ENCODE peak calls at places on chromosomes 11 and 22, in eight cellular contexts. P, B, M, L, Q, I, W and Z are unnamed samples.

GRCh38 chr11:126102436-126102894 is 39.8 kb upstream of the CDON start:
- DNase-seq in P (peak; percentile 57), B (peak; percentile 31), M (no peak), L (peak; percentile 46), Q (no peak), I (no peak), W (no peak), Z (no peak)

GRCh38 chr11:76410771-76411423 is 29.8 kb downstream of the GVQW3 start:
- DNase-seq in P (no peak), B (no peak), M (no peak), L (peak; percentile 10), Q (no peak), I (peak; percentile 37), W (no peak), Z (no peak)

GRCh38 chr22:26658671-26659478 is 1.5 kb downstream of the MIAT start:
- DNase-seq in P (peak; percentile 95), B (peak; percentile 97), M (peak; percentile 93), L (peak; percentile 95), Q (peak; percentile 96), I (peak; percentile 85), W (peak; percentile 89), Z (peak; percentile 72)

GRCh38 chr11:12291313-12291712 is 86.1 kb upstream of the PARVA start:
- DNase-seq in P (no peak), B (no peak), M (no peak), L (no peak), Q (no peak), I (no peak), W (no peak), Z (no peak)

GRCh38 chr22:35839811-35840739 is 122.4 kb downstream of the APOL5 start:
- DNase-seq in P (peak; percentile 98), B (peak; percentile 98), M (peak; percentile 97), L (peak; percentile 96), Q (peak; percentile 94), I (peak; percentile 71), W (peak; percentile 97), Z (no peak)

GRCh38 chr11:355581-356458 is 13.5 kb upstream of the B4GALNT4 start:
- DNase-seq in P (peak; percentile 87), B (peak; percentile 94), M (peak; percentile 92), L (peak; percentile 97), Q (peak; percentile 67), I (peak; percentile 90), W (peak; percentile 98), Z (peak; percentile 53)

GRCh38 chr11:104700609-104701008 is 197.7 kb downstream of the CASP12 start:
- DNase-seq in P (peak; percentile 97), B (peak; percentile 84), M (no peak), L (no peak), Q (peak; percentile 51), I (no peak), W (peak; percentile 89), Z (no peak)

GRCh38 chr22:18048441-18048898 is 24.1 kb upstream of the MICAL3 start:
- DNase-seq in P (no peak), B (peak; percentile 57), M (no peak), L (no peak), Q (no peak), I (no peak), W (no peak), Z (no peak)

GRCh38 chr11:6474806-6475500 is 1.2 kb upstream of the TRIM3 start:
- DNase-seq in P (no peak), B (peak; percentile 6), M (no peak), L (no peak), Q (no peak), I (no peak), W (no peak), Z (no peak)

GRCh38 chr22:48051796-48052620 is 1289.6 kb downstream of the TBC1D22A start:
- DNase-seq in P (no peak), B (no peak), M (no peak), L (peak; percentile 10), Q (no peak), I (no peak), W (no peak), Z (no peak)

GRCh38 chr11:66845143-66845875 is 2.1 kb downstream of the RCE1 start:
- DNase-seq in P (no peak), B (no peak), M (no peak), L (no peak), Q (no peak), I (no peak), W (no peak), Z (no peak)

GRCh38 chr11:82776377-82776776 is 42.7 kb upstream of the FAM181B start:
- DNase-seq in P (peak; percentile 6), B (no peak), M (no peak), L (peak; percentile 64), Q (no peak), I (no peak), W (peak; percentile 63), Z (no peak)

GRCh38 chr22:20155330-20156041 is 4.6 kb upstream of the CCDC188 start:
- DNase-seq in P (peak; percentile 55), B (no peak), M (no peak), L (no peak), Q (no peak), I (no peak), W (peak; percentile 59), Z (no peak)

GRCh38 chr11:73107597-73107996 is 34.5 kb downstream of the FCHSD2 start:
- DNase-seq in P (no peak), B (no peak), M (no peak), L (no peak), Q (no peak), I (no peak), W (no peak), Z (no peak)

GRCh38 chr22:32042924-32043323 is at the start of gene SLC5A1:
- DNase-seq in P (no peak), B (no peak), M (no peak), L (no peak), Q (no peak), I (no peak), W (no peak), Z (no peak)

GRCh38 chr11:115462004-115462541 is 42.1 kb downstream of the CADM1 start:
- DNase-seq in P (no peak), B (peak; percentile 0), M (no peak), L (peak; percentile 61), Q (no peak), I (no peak), W (no peak), Z (no peak)

GRCh38 chr11:65439331-65440181 is 17.0 kb downstream of the NEAT1 start:
- DNase-seq in P (no peak), B (peak; percentile 48), M (peak; percentile 33), L (no peak), Q (peak; percentile 33), I (no peak), W (peak; percentile 49), Z (no peak)

GRCh38 chr22:17137226-17137625 is 16.1 kb upstream of the TMEM121B start:
- DNase-seq in P (no peak), B (no peak), M (no peak), L (no peak), Q (peak; percentile 11), I (no peak), W (no peak), Z (no peak)

GRCh38 chr22:19177164-19178064 is 1.1 kb downstream of the SLC25A1 start:
- DNase-seq in P (no peak), B (no peak), M (no peak), L (peak; percentile 54), Q (no peak), I (no peak), W (no peak), Z (no peak)

GRCh38 chr22:49094858-49095257 is 732.8 kb downstream of the BRD1 start:
- DNase-seq in P (no peak), B (no peak), M (no peak), L (no peak), Q (no peak), I (no peak), W (no peak), Z (no peak)

GRCh38 chr11:66789097-66789890 is 53.9 kb upstream of the RCE1 start:
- DNase-seq in P (peak; percentile 2), B (peak; percentile 46), M (no peak), L (no peak), Q (no peak), I (no peak), W (no peak), Z (no peak)

GRCh38 chr11:43359432-43359818 is 705 bp downstream of the TTC17 start:
- DNase-seq in P (peak; percentile 14), B (peak; percentile 28), M (peak; percentile 15), L (no peak), Q (peak; percentile 39), I (no peak), W (peak; percentile 20), Z (peak; percentile 57)
- H3K4me3 ChIP-seq in P (peak overlapping the region; percentile 84), B (peak overlapping the region; percentile 93), M (peak overlapping the region; percentile 66), L (peak overlapping the region; percentile 97), Q (peak overlapping the region; percentile 97), I (peak overlapping the region; percentile 71), W (peak overlapping the region; percentile 74), Z (peak overlapping the region; percentile 86)

GRCh38 chr22:39997421-39997820 is 2.7 kb downstream of the FAM83F start:
- DNase-seq in P (no peak), B (no peak), M (no peak), L (no peak), Q (no peak), I (no peak), W (no peak), Z (no peak)

GRCh38 chr22:39999144-39999757 is 4.5 kb downstream of the FAM83F start:
- DNase-seq in P (peak; percentile 42), B (peak; percentile 84), M (peak; percentile 61), L (no peak), Q (peak; percentile 70), I (no peak), W (peak; percentile 66), Z (no peak)

GRCh38 chr22:40000171-40000570 is 5.4 kb downstream of the FAM83F start:
- DNase-seq in P (no peak), B (no peak), M (no peak), L (no peak), Q (no peak), I (no peak), W (no peak), Z (no peak)

GRCh38 chr22:39996732-39997131 is 2.0 kb downstream of the FAM83F start:
- DNase-seq in P (no peak), B (no peak), M (no peak), L (no peak), Q (peak; percentile 51), I (no peak), W (no peak), Z (no peak)

GRCh38 chr22:39997939-39998726 is 3.4 kb downstream of the FAM83F start:
- DNase-seq in P (peak; percentile 22), B (peak; percentile 36), M (peak; percentile 23), L (peak; percentile 83), Q (peak; percentile 75), I (peak; percentile 59), W (peak; percentile 18), Z (no peak)
- H3K4me3 ChIP-seq in P (no peak overlapping the region), B (no peak overlapping the region), M (no peak overlapping the region), L (peak overlapping the region; percentile 45), Q (no peak overlapping the region), I (no peak overlapping the region), W (no peak overlapping the region), Z (no peak overlapping the region)

GRCh38 chr22:37017356-37017755 is 1.9 kb downstream of the TST start:
- DNase-seq in P (no peak), B (no peak), M (no peak), L (no peak), Q (no peak), I (no peak), W (no peak), Z (no peak)
- H3K4me3 ChIP-seq in P (no peak overlapping the region), B (no peak overlapping the region), M (no peak overlapping the region), L (no peak overlapping the region), Q (no peak overlapping the region), I (no peak overlapping the region), W (no peak overlapping the region), Z (no peak overlapping the region)

DNA sequence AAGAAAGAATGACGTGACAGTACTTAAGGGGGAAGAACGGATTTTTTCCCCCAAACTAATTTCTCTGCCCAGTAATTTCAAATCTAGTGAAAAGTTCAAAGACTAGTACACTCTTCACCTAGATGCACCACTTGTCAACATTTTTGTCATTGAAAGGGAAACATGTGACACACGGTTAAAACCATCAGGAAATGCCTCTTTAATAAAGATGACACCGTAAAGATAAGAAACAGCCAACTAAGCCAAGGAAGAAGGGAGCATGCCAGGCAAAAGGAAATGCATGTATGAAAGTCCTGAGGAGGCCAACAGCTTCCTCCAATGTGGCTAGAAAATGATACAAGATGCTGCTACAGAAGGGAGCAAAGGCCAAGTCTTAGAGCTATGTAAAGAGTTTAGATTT is 49.4 kb downstream of the RSF1 start:
- DNase-seq in P (peak; percentile 14), B (no peak), M (no peak), L (no peak), Q (no peak), I (no peak), W (no peak), Z (no peak)
- H3K4me3 ChIP-seq in P (no peak overlapping the region), B (no peak overlapping the region), M (no peak overlapping the region), L (no peak overlapping the region), Q (no peak overlapping the region), I (no peak overlapping the region), W (no peak overlapping the region), Z (no peak overlapping the region)